ENCODE peak calls at places on chromosomes 5 and 9, in eight cellular contexts. Y, F, P, I, Q, L, J and V are unnamed samples.

GRCh38 chr9:108271646-108272349 is 584.0 kb downstream of the ACTL7B start:
- DNase-seq in Y (no peak), F (no peak), P (peak; percentile 49), I (no peak), Q (peak; percentile 78), L (peak; percentile 66), J (peak; percentile 7), V (peak; percentile 17)

GRCh38 chr5:33588654-33589372 is 148.0 kb downstream of the TARS1 start:
- DNase-seq in Y (no peak), F (peak; percentile 55), P (peak; percentile 77), I (no peak), Q (peak; percentile 8), L (peak; percentile 22), J (peak; percentile 23), V (no peak)

GRCh38 chr5:116135344-116135743 is 50.5 kb downstream of the COMMD10 start:
- DNase-seq in Y (no peak), F (no peak), P (no peak), I (no peak), Q (no peak), L (no peak), J (no peak), V (no peak)

GRCh38 chr5:56638061-56638621 is 177.2 kb upstream of the MAP3K1 start:
- DNase-seq in Y (no peak), F (no peak), P (no peak), I (no peak), Q (no peak), L (no peak), J (peak; percentile 64), V (no peak)

GRCh38 chr5:31197183-31197582 is 3.7 kb downstream of the CDH6 start:
- DNase-seq in Y (no peak), F (no peak), P (no peak), I (no peak), Q (peak; percentile 64), L (no peak), J (no peak), V (no peak)

GRCh38 chr5:42064821-42065220 is 139.7 kb downstream of the FBXO4 start:
- DNase-seq in Y (no peak), F (no peak), P (no peak), I (no peak), Q (no peak), L (no peak), J (no peak), V (no peak)

GRCh38 chr9:117622347-117622746 is 81.9 kb upstream of the TLR4 start:
- DNase-seq in Y (no peak), F (no peak), P (peak; percentile 33), I (no peak), Q (no peak), L (no peak), J (peak; percentile 11), V (no peak)

GRCh38 chr5:53262348-53262970 is 152.9 kb upstream of the MOCS2 start:
- DNase-seq in Y (no peak), F (peak; percentile 45), P (peak; percentile 46), I (no peak), Q (peak; percentile 80), L (no peak), J (peak; percentile 45), V (no peak)

GRCh38 chr9:133100518-133101355 is 20.3 kb downstream of the RALGDS start:
- DNase-seq in Y (no peak), F (no peak), P (no peak), I (no peak), Q (no peak), L (no peak), J (no peak), V (no peak)

GRCh38 chr9:133103183-133103986 is 17.7 kb downstream of the RALGDS start:
- DNase-seq in Y (peak; percentile 71), F (peak; percentile 79), P (peak; percentile 70), I (no peak), Q (peak; percentile 45), L (peak; percentile 77), J (peak; percentile 50), V (no peak)

GRCh38 chr9:133103987-133104505 is 17.0 kb downstream of the RALGDS start:
- DNase-seq in Y (no peak), F (no peak), P (no peak), I (no peak), Q (no peak), L (no peak), J (no peak), V (no peak)

GRCh38 chr9:133101356-133102189 is 19.5 kb downstream of the RALGDS start:
- DNase-seq in Y (no peak), F (no peak), P (no peak), I (no peak), Q (no peak), L (no peak), J (no peak), V (no peak)

DNA sequence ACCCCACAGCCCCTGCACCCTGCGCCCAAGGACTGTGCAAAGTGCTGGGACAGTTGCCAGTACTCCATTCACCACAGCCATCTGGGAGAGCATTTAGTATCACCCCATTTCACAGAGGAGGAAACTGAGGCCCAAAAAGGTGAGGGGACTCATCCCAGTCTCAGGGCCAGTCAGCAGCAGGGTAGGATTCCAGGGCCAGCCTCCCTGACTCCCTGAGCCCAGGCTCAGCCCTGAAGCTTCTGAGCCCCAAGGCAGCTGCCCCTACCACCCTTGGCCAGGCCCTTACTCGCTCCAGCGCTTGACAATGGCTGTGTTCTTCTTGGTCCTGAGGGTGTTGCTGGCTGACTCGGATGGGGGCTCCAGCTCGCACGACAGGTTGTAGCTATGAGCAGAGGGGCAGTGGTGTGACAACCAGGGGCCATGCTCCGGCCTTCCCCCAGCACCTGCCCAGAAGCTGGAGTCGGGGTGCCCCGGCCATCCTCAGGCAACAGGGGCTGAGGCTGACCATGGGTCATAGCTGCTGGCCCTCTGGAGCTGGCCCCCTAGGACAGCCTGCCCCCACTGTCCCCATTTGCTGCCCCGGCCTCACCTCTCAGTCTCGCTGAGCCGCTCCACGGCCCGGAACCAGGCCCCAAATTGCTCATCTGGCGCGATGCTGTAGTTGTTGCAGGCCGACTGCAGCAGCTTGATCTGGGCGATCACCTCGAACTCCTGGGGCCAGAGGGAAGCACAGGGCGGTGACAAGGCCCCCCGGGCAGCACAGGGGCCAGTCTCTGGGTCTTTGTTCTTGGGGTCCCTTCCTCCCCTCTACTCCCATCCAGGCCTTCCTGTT is 18.6 kb downstream of the RALGDS start:
- DNase-seq in Y (no peak), F (no peak), P (no peak), I (no peak), Q (no peak), L (no peak), J (no peak), V (no peak)
- TF ChIP-seq CTCF in Y (no peak), F (no peak), P (no peak), I (no peak), Q (no peak), L (no peak), J (no peak), V (no peak)

DNA sequence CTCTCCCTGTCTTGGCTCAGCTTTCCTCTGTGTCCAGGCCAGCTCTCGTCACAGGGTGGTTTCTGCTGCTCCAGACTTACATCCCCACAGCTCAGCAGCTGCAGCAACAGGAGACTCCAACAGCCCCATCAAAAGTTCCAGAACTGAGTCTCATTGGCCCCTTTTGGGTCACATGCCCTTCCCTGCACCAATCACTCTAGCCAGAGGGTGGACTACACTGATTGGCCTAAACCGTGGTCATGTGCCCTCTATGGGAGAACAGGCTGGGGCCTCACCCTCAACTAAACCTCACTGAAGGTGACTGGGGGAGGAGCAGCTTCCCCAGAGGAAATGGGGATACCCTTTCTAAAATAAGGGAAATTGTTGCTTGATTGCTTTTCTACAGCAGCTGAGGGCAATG is 44.4 kb upstream of the CPLX2 start:
- DNase-seq in Y (no peak), F (no peak), P (no peak), I (no peak), Q (no peak), L (no peak), J (no peak), V (no peak)
- TF ChIP-seq CTCF in Y (no peak), F (no peak), P (no peak), I (no peak), Q (no peak), L (no peak), J (no peak), V (no peak)

DNA sequence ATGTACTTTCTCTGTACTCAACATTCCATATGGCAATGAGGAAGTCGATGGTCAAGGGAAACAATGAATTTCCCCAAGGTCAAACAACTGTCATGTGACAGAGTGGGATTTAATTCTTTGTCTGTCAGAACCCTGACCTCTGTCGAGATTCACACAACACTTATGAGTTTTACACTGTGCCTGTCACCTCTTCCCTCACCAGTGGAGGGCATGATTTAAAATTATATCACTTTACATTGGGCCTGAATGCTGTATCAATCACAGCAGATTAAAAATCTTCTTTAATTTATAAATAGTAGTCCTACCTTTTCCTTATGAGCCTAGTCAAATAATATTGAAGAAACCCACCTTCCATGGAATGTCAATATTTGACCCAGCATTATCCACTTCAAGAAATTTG is 276.7 kb downstream of the CDH10 start:
- DNase-seq in Y (no peak), F (no peak), P (no peak), I (no peak), Q (no peak), L (no peak), J (no peak), V (no peak)
- TF ChIP-seq CTCF in Y (no peak), F (no peak), P (peak; percentile 22), I (no peak), Q (no peak), L (no peak), J (no peak), V (peak; percentile 6)

DNA sequence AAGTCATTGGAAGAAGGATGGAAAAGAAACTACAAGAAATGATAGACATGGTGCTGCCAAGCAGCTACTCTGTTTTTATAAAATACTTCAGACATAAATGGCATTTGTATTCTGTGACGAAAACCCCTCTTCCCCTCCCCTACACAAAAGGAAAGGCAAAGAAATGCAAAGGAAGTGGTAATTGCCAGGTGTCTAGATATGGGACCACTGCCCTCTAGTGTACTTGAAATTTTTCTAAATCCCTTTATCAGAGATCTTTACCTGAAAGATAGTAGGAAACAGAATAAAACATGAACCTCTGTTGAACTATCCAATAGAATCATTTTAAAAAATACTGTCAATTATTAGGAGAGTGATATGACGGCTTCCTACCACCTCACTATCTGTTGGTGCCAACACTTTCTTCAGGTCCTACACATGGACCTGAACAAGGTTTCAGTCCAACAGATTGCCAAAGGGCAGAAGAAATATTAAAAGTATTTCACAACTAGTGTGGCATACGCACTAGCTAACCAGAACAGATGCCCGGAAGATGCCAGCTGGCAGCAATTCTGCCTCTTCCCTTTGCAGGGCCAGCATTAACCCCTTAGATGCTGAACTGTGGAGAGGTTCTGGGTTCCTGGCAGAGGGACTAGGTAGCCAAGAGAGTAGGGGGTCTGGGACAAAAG is 104.1 kb downstream of the TSSK1B start:
- DNase-seq in Y (no peak), F (no peak), P (peak; percentile 31), I (no peak), Q (peak; percentile 77), L (no peak), J (peak; percentile 75), V (no peak)
- TF ChIP-seq CTCF in Y (peak; percentile 32), F (peak; percentile 36), P (peak; percentile 55), I (peak; percentile 31), Q (peak; percentile 39), L (peak; percentile 24), J (peak; percentile 20), V (peak; percentile 38)